ENCODE peak calls at places on chromosome 18, in four cellular contexts. Q is A549, I is IMR-90, L is GM12878. W is an unnamed sample.
A peak's percentile ranks its signal among the peaks of the same experiment; 100 is the strongest.

GRCh38 chr18:48166971-48167370 is 236.5 kb upstream of the SMAD2 start:
- DNase-seq in Q (no peak), I (no peak), L (no peak), W (no peak)

GRCh38 chr18:10312316-10313015 is 142.0 kb upstream of the APCDD1 start:
- DNase-seq in Q (no peak), I (no peak), L (no peak), W (no peak)

GRCh38 chr18:50126466-50126865 is 68.5 kb downstream of the MYO5B start:
- DNase-seq in Q (no peak), I (no peak), L (no peak), W (no peak)

GRCh38 chr18:36825526-36825925 is 3.3 kb downstream of the TPGS2 start:
- DNase-seq in Q (no peak), I (no peak), L (no peak), W (no peak)

GRCh38 chr18:59783138-59783537 is 85.9 kb upstream of the CCBE1 start:
- DNase-seq in Q (peak; percentile 74), I (peak; percentile 74), L (peak; percentile 9), W (peak; percentile 6)

GRCh38 chr18:48968412-48969215 is 17.8 kb upstream of the SMAD7 start:
- DNase-seq in Q (no peak), I (no peak), L (no peak), W (no peak)

GRCh38 chr18:58046087-58046793 is 2.2 kb downstream of the NEDD4L start:
- DNase-seq in Q (no peak), I (no peak), L (no peak), W (no peak)

GRCh38 chr18:27942706-27943105 is 234.2 kb downstream of the CDH2 start:
- DNase-seq in Q (no peak), I (peak; percentile 34), L (no peak), W (no peak)

GRCh38 chr18:43789234-43790000 is 512.1 kb upstream of the SYT4 start:
- DNase-seq in Q (no peak), I (no peak), L (no peak), W (no peak)

GRCh38 chr18:48827321-48828200 is 123.2 kb downstream of the SMAD7 start:
- DNase-seq in Q (no peak), I (peak; percentile 73), L (no peak), W (no peak)

GRCh38 chr18:25057491-25058050 is 294.4 kb downstream of the ZNF521 start:
- DNase-seq in Q (no peak), I (no peak), L (no peak), W (no peak)

GRCh38 chr18:32684940-32685339 is 87.9 kb downstream of the KLHL14 start:
- DNase-seq in Q (no peak), I (no peak), L (no peak), W (no peak)

GRCh38 chr18:9539283-9539682 is 64.0 kb downstream of the RALBP1 start:
- DNase-seq in Q (no peak), I (peak; percentile 96), L (no peak), W (no peak)

GRCh38 chr18:45085916-45086624 is 405.4 kb downstream of the SETBP1 start:
- DNase-seq in Q (no peak), I (no peak), L (no peak), W (no peak)

GRCh38 chr18:56967032-56967431 is 179.9 kb upstream of the BOD1L2 start:
- DNase-seq in Q (no peak), I (no peak), L (no peak), W (no peak)

GRCh38 chr18:42413870-42414269 is 458.8 kb downstream of the PIK3C3 start:
- DNase-seq in Q (peak; percentile 0), I (no peak), L (no peak), W (no peak)

GRCh38 chr18:57771183-57771582 is 31.9 kb downstream of the ATP8B1 start:
- DNase-seq in Q (peak; percentile 68), I (no peak), L (no peak), W (no peak)

GRCh38 chr18:45365835-45366234 is 249.4 kb upstream of the SLC14A2 start:
- DNase-seq in Q (no peak), I (no peak), L (no peak), W (no peak)

GRCh38 chr18:26656944-26657536 is 108.7 kb upstream of the KCTD1 start:
- DNase-seq in Q (peak; percentile 48), I (peak; percentile 36), L (no peak), W (no peak)

GRCh38 chr18:76451475-76452331 is 43.3 kb downstream of the ZNF516 start:
- DNase-seq in Q (no peak), I (no peak), L (no peak), W (no peak)

GRCh38 chr18:58335821-58336220 is 291.8 kb downstream of the NEDD4L start:
- DNase-seq in Q (no peak), I (no peak), L (no peak), W (no peak)

GRCh38 chr18:48475635-48476549 is 62.9 kb upstream of the CTIF start:
- DNase-seq in Q (peak; percentile 70), I (peak; percentile 82), L (peak; percentile 5), W (peak; percentile 53)

GRCh38 chr18:53887447-53887846 is 337.0 kb downstream of the MBD2 start:
- DNase-seq in Q (no peak), I (no peak), L (no peak), W (no peak)

GRCh38 chr18:70380915-70381896 is 92.4 kb downstream of the SOCS6 start:
- DNase-seq in Q (peak; percentile 44), I (no peak), L (no peak), W (peak; percentile 60)

GRCh38 chr18:60894254-60894945 is 438.8 kb upstream of the CDH20 start:
- DNase-seq in Q (no peak), I (no peak), L (no peak), W (no peak)

GRCh38 chr18:49971462-49971861 is 158.1 kb upstream of the ACAA2 start:
- DNase-seq in Q (no peak), I (no peak), L (no peak), W (no peak)

GRCh38 chr18:58196881-58197872 is 153.2 kb downstream of the NEDD4L start:
- DNase-seq in Q (no peak), I (no peak), L (no peak), W (no peak)

GRCh38 chr18:44238449-44238848 is 442.2 kb upstream of the SETBP1 start:
- DNase-seq in Q (no peak), I (no peak), L (no peak), W (no peak)

GRCh38 chr18:70249118-70249517 is 39.7 kb upstream of the SOCS6 start:
- DNase-seq in Q (peak; percentile 22), I (peak; percentile 61), L (no peak), W (no peak)

GRCh38 chr18:51251625-51252024 is 54.1 kb upstream of the MEX3C start:
- DNase-seq in Q (no peak), I (no peak), L (peak; percentile 69), W (no peak)

GRCh38 chr18:57947117-57947516 is 96.9 kb upstream of the NEDD4L start:
- DNase-seq in Q (no peak), I (no peak), L (no peak), W (no peak)

GRCh38 chr18:3703732-3704176 is 253.8 kb downstream of the TGIF1 start:
- DNase-seq in Q (peak; percentile 72), I (peak; percentile 73), L (no peak), W (peak; percentile 79)

GRCh38 chr18:58606236-58606635 is 22.7 kb downstream of the ALPK2 start:
- DNase-seq in Q (no peak), I (no peak), L (no peak), W (no peak)

GRCh38 chr18:32470136-32470712 is 458 bp downstream of the GAREM1 start:
- DNase-seq in Q (peak; percentile 28), I (peak; percentile 17), L (no peak), W (no peak)

GRCh38 chr18:8839285-8839684 is 133.9 kb downstream of the MTCL1 start:
- DNase-seq in Q (no peak), I (no peak), L (no peak), W (no peak)

GRCh38 chr18:48589797-48590519 is 51.1 kb downstream of the CTIF start:
- DNase-seq in Q (no peak), I (no peak), L (no peak), W (no peak)

GRCh38 chr18:48027401-48027931 is 97.0 kb upstream of the SMAD2 start:
- DNase-seq in Q (no peak), I (no peak), L (no peak), W (no peak)

GRCh38 chr18:47903809-47904208 is 26.6 kb downstream of the SMAD2 start:
- DNase-seq in Q (no peak), I (no peak), L (no peak), W (no peak)

GRCh38 chr18:10851824-10852225 is 297.5 kb downstream of the PIEZO2 start:
- DNase-seq in Q (peak; percentile 31), I (peak; percentile 81), L (peak; percentile 61), W (peak; percentile 70)

GRCh38 chr18:25459814-25460213 is 107.8 kb upstream of the ZNF521 start:
- DNase-seq in Q (no peak), I (no peak), L (no peak), W (no peak)

GRCh38 chr18:12477606-12478005 is 69.9 kb downstream of the PRELID3A start:
- DNase-seq in Q (no peak), I (no peak), L (no peak), W (no peak)
- TF ChIP-seq ELK1 in Q (no peak), I (no peak), L (no peak), W (no peak)

GRCh38 chr18:11991021-11991770 is 9.9 kb downstream of the IMPA2 start:
- DNase-seq in Q (no peak), I (no peak), L (no peak), W (no peak)
- TF ChIP-seq BHLHE40 in Q (no peak), I (no peak), L (no peak), W (no peak)

DNA sequence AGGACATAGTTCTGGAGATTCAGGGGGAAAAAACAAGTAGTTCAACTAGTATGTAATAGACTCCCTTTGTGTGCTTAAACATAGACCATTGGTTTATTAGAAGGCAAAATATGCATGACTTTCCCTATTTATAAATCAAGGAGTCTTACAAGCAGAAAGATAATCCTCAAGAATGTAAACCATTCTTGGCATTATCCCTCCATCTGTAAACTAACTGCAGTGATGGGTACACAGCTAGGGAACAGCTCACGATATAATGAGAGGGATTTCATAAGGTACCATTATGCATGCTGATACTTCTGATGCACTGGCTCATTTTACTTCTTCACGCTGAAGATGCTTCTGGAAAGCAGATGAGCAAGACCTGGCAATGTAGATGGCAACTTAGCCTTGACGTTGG is 878 bp downstream of the FBXO15 start:
- DNase-seq in Q (no peak), I (peak; percentile 92), L (no peak), W (no peak)
- H3K4me3 ChIP-seq in Q (peak overlapping the region; percentile 68), I (peak overlapping the region; percentile 56), L (no peak overlapping the region), W (no peak overlapping the region)

DNA sequence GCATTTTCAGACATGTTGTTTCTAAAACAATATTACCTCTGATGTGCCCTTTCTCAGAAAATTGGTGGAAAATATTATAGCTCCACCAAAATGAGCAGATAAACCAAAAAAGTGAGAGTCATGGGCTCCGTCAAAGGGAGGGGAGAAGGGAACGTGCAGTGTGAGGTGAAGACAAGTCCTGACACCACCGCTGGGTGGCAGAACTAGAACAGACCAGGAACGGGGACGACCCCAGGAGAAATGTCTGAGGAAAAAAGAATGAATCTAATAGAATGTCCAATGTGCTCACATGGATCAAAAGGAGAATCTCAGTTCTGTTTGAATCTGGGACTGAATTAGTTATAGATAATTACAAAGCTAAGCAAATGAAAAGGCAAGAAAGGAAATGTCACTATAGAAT is 22.6 kb upstream of the BCL2 start:
- DNase-seq in Q (peak; percentile 36), I (peak; percentile 28), L (no peak), W (peak; percentile 36)
- TF ChIP-seq ELK1 in Q (no peak), I (no peak), L (no peak), W (no peak)

GRCh38 chr18:22879279-22879678 is 53.8 kb upstream of the RBBP8 start:
- DNase-seq in Q (no peak), I (no peak), L (no peak), W (no peak)
- TF ChIP-seq BHLHE40 in Q (no peak), I (no peak), L (no peak), W (no peak)

W was measured in K562.